ENCODE peak calls at places on chromosomes 12 and 14, in four cellular contexts. X is K562, U is GM12878, O is HepG2. Z is an unnamed sample.

GRCh38 chr12:113093409-113094101 is 37.0 kb downstream of the DTX1 start:
- DNase-seq in X (no peak), U (no peak), O (no peak), Z (no peak)

GRCh38 chr12:106123551-106123991 is 15.2 kb downstream of the NUAK1 start:
- DNase-seq in X (no peak), U (no peak), O (no peak), Z (no peak)

GRCh38 chr14:34912182-34912581 is 37.0 kb upstream of the BAZ1A start:
- DNase-seq in X (peak; percentile 15), U (no peak), O (peak; percentile 34), Z (no peak)

GRCh38 chr14:41925409-41925808 is 318.7 kb downstream of the LRFN5 start:
- DNase-seq in X (no peak), U (no peak), O (peak; percentile 28), Z (no peak)

GRCh38 chr12:107319536-107320030 is 226.2 kb upstream of the CRY1 start:
- DNase-seq in X (no peak), U (no peak), O (no peak), Z (no peak)

GRCh38 chr14:63901434-63902085 is 48.8 kb downstream of the SYNE2 start:
- DNase-seq in X (no peak), U (no peak), O (no peak), Z (no peak)

GRCh38 chr14:68526420-68527105 is 266.3 kb downstream of the ZFP36L1 start:
- DNase-seq in X (no peak), U (no peak), O (no peak), Z (peak; percentile 29)

GRCh38 chr14:67999290-67999689 is 179.7 kb downstream of the RAD51B start:
- DNase-seq in X (no peak), U (no peak), O (no peak), Z (no peak)

GRCh38 chr12:66859751-66860440 is 181.0 kb upstream of the GRIP1 start:
- DNase-seq in X (no peak), U (no peak), O (no peak), Z (no peak)

GRCh38 chr14:59483360-59483759 is 848 bp downstream of the L3HYPDH start:
- DNase-seq in X (peak; percentile 38), U (no peak), O (no peak), Z (peak; percentile 47)

GRCh38 chr12:126582231-126582630 is 1517.0 kb downstream of the AACS start:
- DNase-seq in X (no peak), U (no peak), O (no peak), Z (peak; percentile 4)

GRCh38 chr12:31041033-31041564 is 32.6 kb upstream of the DDX11 start:
- DNase-seq in X (no peak), U (no peak), O (no peak), Z (no peak)

GRCh38 chr14:72543325-72543724 is 350.6 kb downstream of the DPF3 start:
- DNase-seq in X (no peak), U (no peak), O (no peak), Z (no peak)

GRCh38 chr12:94560416-94561221 is 89.7 kb downstream of the TMCC3 start:
- DNase-seq in X (no peak), U (peak; percentile 36), O (no peak), Z (no peak)

GRCh38 chr12:117188961-117189724 is 1.1 kb downstream of the FBXO21 start:
- DNase-seq in X (no peak), U (no peak), O (no peak), Z (peak; percentile 19)

GRCh38 chr12:107448198-107448597 is 237.4 kb upstream of the PWP1 start:
- DNase-seq in X (peak; percentile 18), U (no peak), O (no peak), Z (no peak)

GRCh38 chr12:114682101-114682919 is 1.7 kb downstream of the TBX3 start:
- DNase-seq in X (no peak), U (no peak), O (no peak), Z (no peak)

GRCh38 chr14:61148742-61149350 is 132.3 kb downstream of the TMEM30B start:
- DNase-seq in X (no peak), U (no peak), O (no peak), Z (no peak)

GRCh38 chr14:105204206-105204930 is 23.3 kb upstream of the NUDT14 start:
- DNase-seq in X (no peak), U (no peak), O (no peak), Z (no peak)

GRCh38 chr14:61533513-61534255 is 161.6 kb upstream of the HIF1A start:
- DNase-seq in X (no peak), U (no peak), O (no peak), Z (no peak)

GRCh38 chr14:81401420-81402122 is 1.4 kb upstream of the STON2 start:
- DNase-seq in X (peak; percentile 24), U (no peak), O (no peak), Z (peak; percentile 22)

GRCh38 chr12:83690465-83690864 is 1003.8 kb downstream of the TMTC2 start:
- DNase-seq in X (no peak), U (no peak), O (no peak), Z (no peak)

DNA sequence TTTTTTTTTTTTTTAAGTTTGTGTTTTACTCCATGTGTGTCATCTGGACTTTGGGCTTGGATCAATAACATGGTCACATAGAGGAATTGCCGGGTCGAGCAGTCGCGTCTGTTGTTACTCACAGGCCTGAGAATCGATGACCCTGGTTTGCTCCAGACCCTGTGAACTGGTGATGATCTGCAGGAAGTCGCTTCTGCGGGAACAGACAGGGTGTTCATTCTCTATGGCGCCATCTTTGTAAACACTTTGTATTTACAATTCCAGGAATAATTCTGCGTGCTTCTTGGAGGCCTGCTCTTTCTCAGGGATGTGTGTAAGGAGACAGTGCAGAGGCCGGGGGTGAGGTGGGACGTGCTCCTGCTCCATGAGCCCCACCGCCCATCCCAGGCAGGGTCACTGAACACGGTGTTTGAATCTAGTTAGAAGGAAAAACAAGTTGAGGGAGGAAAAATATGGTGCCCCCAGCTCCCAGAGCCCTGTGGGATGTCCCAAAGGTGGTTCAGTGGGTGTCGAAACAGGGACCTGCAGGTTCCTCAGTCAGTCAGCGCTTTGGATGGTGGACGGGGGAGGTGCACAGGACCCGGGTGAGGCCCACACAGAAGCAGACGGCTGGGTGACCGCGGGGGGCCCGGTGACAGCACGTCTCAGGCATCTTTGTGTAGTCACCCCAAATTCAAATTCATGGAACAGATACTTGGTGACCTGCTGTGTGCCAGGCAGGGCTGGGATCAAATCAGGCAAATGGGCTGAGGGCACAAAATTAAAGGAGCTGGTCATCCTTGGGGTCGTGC is 58.8 kb downstream of the ADGRD1 start:
- DNase-seq in X (no peak), U (no peak), O (peak; percentile 98), Z (peak; percentile 35)
- TF ChIP-seq CHD2 in X (no peak), U (no peak), O (no peak), Z (no peak)

GRCh38 chr12:3218846-3219632 is 141.9 kb downstream of the TSPAN9 start:
- DNase-seq in X (no peak), U (no peak), O (no peak), Z (no peak)
- TF ChIP-seq POLR2AphosphoS2 in X (no peak), U (no peak), O (no peak), Z (no peak)

GRCh38 chr14:94532462-94532861 is 23.2 kb upstream of the SERPINA12 start:
- DNase-seq in X (no peak), U (peak; percentile 37), O (no peak), Z (no peak)
- TF ChIP-seq CHD2 in X (no peak), U (no peak), O (no peak), Z (no peak)

GRCh38 chr12:1551496-1551895 is 42.9 kb downstream of the FBXL14 start:
- DNase-seq in X (no peak), U (no peak), O (no peak), Z (no peak)

GRCh38 chr12:1552978-1553471 is 41.4 kb downstream of the FBXL14 start:
- DNase-seq in X (no peak), U (no peak), O (no peak), Z (no peak)

GRCh38 chr12:1553546-1553945 is 40.8 kb downstream of the FBXL14 start:
- DNase-seq in X (no peak), U (no peak), O (no peak), Z (no peak)

GRCh38 chr12:1552171-1552570 is 42.2 kb downstream of the FBXL14 start:
- DNase-seq in X (no peak), U (no peak), O (no peak), Z (no peak)

GRCh38 chr12:1553987-1554982 is 40.1 kb downstream of the FBXL14 start:
- DNase-seq in X (no peak), U (peak; percentile 94), O (no peak), Z (no peak)
- TF ChIP-seq POLR2AphosphoS2 in X (no peak), U (no peak), O (no peak), Z (no peak)

GRCh38 chr14:27427796-27428195 is 830.0 kb upstream of the NOVA1 start:
- DNase-seq in X (peak; percentile 2), U (no peak), O (no peak), Z (peak; percentile 8)
- TF ChIP-seq CHD2 in X (no peak), U (no peak), O (no peak), Z (no peak)

GRCh38 chr14:77653473-77653872 is 37.0 kb upstream of the SPTLC2 start:
- DNase-seq in X (peak; percentile 36), U (no peak), O (no peak), Z (no peak)
- TF ChIP-seq POLR2AphosphoS2 in X (no peak), U (no peak), O (no peak), Z (no peak)

GRCh38 chr14:32076278-32077080 is 625 bp upstream of the ARHGAP5 start:
- DNase-seq in X (peak; percentile 95), U (peak; percentile 28), O (peak; percentile 98), Z (peak; percentile 74)

GRCh38 chr14:32077081-32078029 is at the start of gene ARHGAP5:
- DNase-seq in X (no peak), U (no peak), O (peak; percentile 58), Z (no peak)

GRCh38 chr14:32073537-32074189 is 3.4 kb upstream of the ARHGAP5 start:
- DNase-seq in X (peak; percentile 76), U (peak; percentile 36), O (peak; percentile 94), Z (peak; percentile 71)

GRCh38 chr14:32075636-32076277 is 1.3 kb upstream of the ARHGAP5 start:
- DNase-seq in X (peak; percentile 23), U (no peak), O (peak; percentile 34), Z (peak; percentile 43)

GRCh38 chr14:32074887-32075572 is 2.1 kb upstream of the ARHGAP5 start:
- DNase-seq in X (no peak), U (no peak), O (peak; percentile 23), Z (no peak)
- TF ChIP-seq CHD2 in X (no peak), U (no peak), O (no peak), Z (no peak)

DNA sequence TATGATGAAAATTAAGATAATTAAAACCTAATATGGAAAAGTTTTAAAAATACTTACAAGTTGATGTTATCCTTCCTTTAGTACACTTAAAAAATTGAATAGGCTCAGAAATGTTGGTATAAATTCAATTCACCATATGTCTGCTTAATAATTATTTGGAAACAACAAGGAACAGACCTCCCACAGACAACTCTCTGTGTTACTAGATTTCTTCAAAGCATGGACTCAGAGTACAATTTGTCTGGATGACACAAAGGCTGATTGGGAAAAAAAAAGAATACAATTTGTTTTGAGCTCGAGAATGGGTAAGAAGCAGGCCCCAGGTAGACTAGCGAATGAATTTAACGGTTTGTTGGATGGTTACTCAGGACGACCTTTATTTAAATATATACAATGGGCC is 48.9 kb upstream of the BTG1 start:
- DNase-seq in X (no peak), U (no peak), O (no peak), Z (no peak)
- TF ChIP-seq POLR2AphosphoS2 in X (no peak), U (no peak), O (no peak), Z (no peak)

GRCh38 chr12:120554658-120555057 is 20.5 kb downstream of the RNF10 start:
- DNase-seq in X (no peak), U (no peak), O (no peak), Z (no peak)
- TF ChIP-seq CHD2 in X (no peak), U (no peak), O (no peak), Z (no peak)